ENCODE peak calls at places on chromosome 2, in five cellular contexts. D is upper lobe of left lung, Q is tibial nerve, O is progenitor cell of endocrine pancreas, Y is Calu3. G is an unnamed sample.

GRCh38 chr2:99832921-99833320 is 309.5 kb downstream of the AFF3 start:
- DNase-seq in D (no peak), Q (no peak), O (no peak), Y (no peak), G (no peak)

GRCh38 chr2:216922170-216922780 is 62.4 kb upstream of the TNP1 start:
- DNase-seq in D (no peak), Q (no peak), O (no peak), Y (no peak), G (no peak)

GRCh38 chr2:223465793-223466192 is 136.4 kb downstream of the SCG2 start:
- DNase-seq in D (no peak), Q (peak; percentile 81), O (no peak), Y (peak; percentile 54), G (no peak)

GRCh38 chr2:3377612-3378432 is at the start of gene EIPR1:
- DNase-seq in D (peak; percentile 98), Q (peak; percentile 95), O (peak; percentile 87), Y (peak; percentile 96), G (peak; percentile 97)

GRCh38 chr2:215961981-215962380 is 51.4 kb downstream of the MREG start:
- DNase-seq in D (no peak), Q (no peak), O (no peak), Y (no peak), G (no peak)

GRCh38 chr2:29532451-29532850 is 388.9 kb downstream of the ALK start:
- DNase-seq in D (no peak), Q (no peak), O (no peak), Y (no peak), G (no peak)

GRCh38 chr2:156586621-156587020 is 150.4 kb downstream of the GPD2 start:
- DNase-seq in D (no peak), Q (no peak), O (no peak), Y (no peak), G (no peak)

GRCh38 chr2:20611077-20611843 is 39.6 kb downstream of the HS1BP3 start:
- DNase-seq in D (no peak), Q (peak; percentile 58), O (no peak), Y (peak; percentile 81), G (peak; percentile 78)

GRCh38 chr2:138707424-138708074 is 72.6 kb downstream of the NXPH2 start:
- DNase-seq in D (no peak), Q (no peak), O (no peak), Y (no peak), G (no peak)

GRCh38 chr2:175049671-175050070 is 44.5 kb upstream of the CHN1 start:
- DNase-seq in D (no peak), Q (no peak), O (no peak), Y (no peak), G (no peak)

GRCh38 chr2:120398961-120399888 is 53.3 kb downstream of the INHBB start:
- DNase-seq in D (no peak), Q (no peak), O (no peak), Y (peak; percentile 77), G (peak; percentile 73)

GRCh38 chr2:25373269-25373981 is 31.7 kb upstream of the DNMT3A start:
- DNase-seq in D (peak; percentile 86), Q (no peak), O (no peak), Y (peak; percentile 23), G (peak; percentile 52)

GRCh38 chr2:7813541-7814310 is 868.1 kb upstream of the ID2 start:
- DNase-seq in D (no peak), Q (no peak), O (no peak), Y (no peak), G (no peak)

GRCh38 chr2:74814102-74814501 is 19.8 kb upstream of the HK2 start:
- DNase-seq in D (no peak), Q (no peak), O (no peak), Y (no peak), G (no peak)

GRCh38 chr2:43685350-43685749 is 9.1 kb upstream of the C1GALT1C1L start:
- DNase-seq in D (no peak), Q (no peak), O (no peak), Y (no peak), G (no peak)

GRCh38 chr2:47079515-47080412 is 75.3 kb downstream of the STPG4 start:
- DNase-seq in D (no peak), Q (no peak), O (no peak), Y (no peak), G (no peak)

GRCh38 chr2:118697771-118698170 is 149.7 kb downstream of the EN1 start:
- DNase-seq in D (no peak), Q (no peak), O (no peak), Y (no peak), G (no peak)

GRCh38 chr2:227610123-227610522 is 4.5 kb downstream of the SCYGR3 start:
- DNase-seq in D (no peak), Q (no peak), O (no peak), Y (no peak), G (no peak)

GRCh38 chr2:78418041-78418440 is 607.5 kb upstream of the REG3G start:
- DNase-seq in D (no peak), Q (no peak), O (no peak), Y (no peak), G (no peak)

GRCh38 chr2:120738786-120739771 is 3.4 kb downstream of the GLI2 start:
- DNase-seq in D (no peak), Q (no peak), O (peak; percentile 5), Y (no peak), G (no peak)

GRCh38 chr2:55087930-55088329 is 37.7 kb upstream of the RTN4 start:
- DNase-seq in D (no peak), Q (no peak), O (no peak), Y (no peak), G (no peak)

GRCh38 chr2:29878898-29879297 is 42.5 kb downstream of the ALK start:
- DNase-seq in D (no peak), Q (no peak), O (no peak), Y (peak; percentile 76), G (peak; percentile 34)

GRCh38 chr2:29544917-29545316 is 376.5 kb downstream of the ALK start:
- DNase-seq in D (no peak), Q (no peak), O (no peak), Y (no peak), G (no peak)

GRCh38 chr2:162103443-162104009 is 29.5 kb upstream of the DPP4 start:
- DNase-seq in D (no peak), Q (no peak), O (no peak), Y (no peak), G (no peak)

DNA sequence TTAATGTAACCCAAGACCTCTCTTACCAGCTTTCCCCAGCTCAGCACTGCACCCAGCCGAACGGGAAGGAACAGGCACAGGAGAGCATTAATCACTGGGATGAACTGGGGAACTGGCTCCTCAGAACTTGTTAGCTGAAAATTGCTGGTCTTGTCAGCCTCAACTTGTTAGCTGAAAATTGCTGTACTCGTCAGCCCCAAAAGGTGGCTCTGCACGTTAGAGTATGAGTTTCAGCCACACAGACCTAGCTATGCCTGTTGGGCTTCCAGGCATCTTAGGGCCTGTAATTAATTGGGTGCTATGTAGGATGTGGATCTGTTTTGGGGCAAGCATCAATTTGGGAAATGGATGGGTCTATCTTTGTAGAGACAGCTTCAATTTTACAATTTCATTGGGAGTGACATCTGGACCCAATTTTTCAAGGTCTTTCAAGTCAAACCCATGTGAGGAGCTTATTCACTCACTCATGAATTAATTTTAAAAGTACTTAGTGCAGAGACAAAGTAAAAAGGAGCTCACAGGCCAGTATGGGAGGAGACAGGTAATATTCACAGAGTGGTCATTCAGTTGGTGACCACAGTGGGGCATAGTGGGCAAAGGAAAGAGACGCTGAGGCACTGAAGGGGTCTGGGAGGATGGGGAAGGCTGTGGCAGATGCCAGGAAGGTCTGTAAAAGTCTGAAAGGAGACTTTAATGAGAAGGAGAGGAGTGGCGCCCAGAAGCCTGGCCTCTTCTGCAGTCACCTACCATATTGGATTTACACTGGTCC is 75.8 kb downstream of the CD8B2 start:
- DNase-seq in D (no peak), Q (no peak), O (no peak), Y (peak; percentile 37), G (no peak)
- TF ChIP-seq CTCF in D (no peak), Q (peak; percentile 27), O (peak; percentile 35), Y (peak; percentile 28), G (no peak)

DNA sequence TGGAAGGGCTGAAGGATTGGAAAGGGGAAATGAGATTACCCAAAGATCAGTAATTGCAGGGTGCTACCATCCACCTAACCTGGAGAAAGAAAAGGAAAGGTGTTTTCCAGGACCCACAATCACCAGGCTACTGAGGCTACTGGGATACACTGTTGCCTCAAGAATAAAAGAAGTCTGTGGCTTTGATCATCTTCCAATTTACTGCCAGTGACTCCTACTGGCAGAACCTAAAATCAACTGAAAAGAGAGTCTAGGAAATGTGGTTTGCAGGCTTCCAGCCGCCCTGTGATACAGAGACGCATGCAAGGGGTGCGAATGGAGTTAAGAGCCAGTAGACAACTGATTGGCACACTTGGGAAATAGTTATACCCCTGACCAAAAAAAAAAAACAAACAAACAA is 16.6 kb upstream of the TTL start:
- DNase-seq in D (no peak), Q (no peak), O (no peak), Y (no peak), G (no peak)
- TF ChIP-seq CTCF in D (no peak), Q (no peak), O (peak; percentile 13), Y (no peak), G (no peak)

DNA sequence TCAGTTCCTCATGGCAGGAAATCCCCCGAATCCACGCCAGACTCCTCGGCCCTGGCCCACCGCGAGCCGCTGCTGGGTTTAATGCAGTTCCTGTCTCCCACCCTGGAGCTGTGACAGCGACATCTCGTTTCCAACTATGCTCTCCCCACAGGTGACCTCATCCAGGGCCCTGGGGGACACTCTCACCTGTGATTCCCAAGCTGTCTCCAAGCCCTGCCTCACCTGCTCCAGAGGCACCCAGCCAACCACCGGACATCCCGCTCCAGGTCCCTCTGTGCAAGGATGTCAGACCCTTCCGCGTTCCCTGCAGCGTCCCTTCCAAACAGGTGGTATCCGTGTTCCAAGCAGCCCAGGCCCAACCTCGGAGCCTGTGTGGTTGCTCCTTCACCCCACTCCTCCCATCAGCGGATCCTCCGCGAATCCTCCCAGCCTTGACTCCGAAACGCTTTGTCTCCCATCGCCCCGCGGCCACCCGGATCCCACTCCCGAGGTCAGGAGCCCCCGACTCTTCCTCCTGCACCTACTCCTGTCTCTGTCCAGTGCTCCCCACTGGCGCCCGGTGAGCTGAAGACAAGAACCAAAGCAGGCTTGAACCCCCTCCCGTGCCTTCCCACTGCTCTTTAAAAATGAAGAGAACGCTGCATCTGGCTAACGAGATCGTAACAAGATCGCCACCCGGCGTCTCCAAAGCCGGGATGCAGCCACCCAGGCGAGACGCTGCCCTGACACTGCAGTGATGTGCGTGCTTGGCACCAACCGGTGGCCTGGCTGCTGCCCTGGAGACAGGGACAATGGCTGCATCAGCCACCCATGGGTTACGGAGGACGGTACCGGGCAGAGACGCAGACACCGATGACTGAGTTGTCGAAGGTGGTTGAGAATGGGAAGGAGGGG is 96.4 kb downstream of the NDUFA10 start:
- DNase-seq in D (peak; percentile 71), Q (no peak), O (no peak), Y (no peak), G (no peak)
- TF ChIP-seq CTCF in D (no peak), Q (no peak), O (no peak), Y (no peak), G (no peak)

GRCh38 chr2:69932596-69932922 is 17.6 kb downstream of the MXD1 start:
- DNase-seq in D (no peak), Q (no peak), O (no peak), Y (no peak), G (no peak)

GRCh38 chr2:69931832-69932595 is 17.1 kb downstream of the MXD1 start:
- DNase-seq in D (no peak), Q (no peak), O (no peak), Y (no peak), G (no peak)

GRCh38 chr2:69926849-69927515 is 12.1 kb downstream of the MXD1 start:
- DNase-seq in D (no peak), Q (no peak), O (no peak), Y (no peak), G (no peak)
- TF ChIP-seq CTCF in D (no peak), Q (no peak), O (no peak), Y (no peak), G (no peak)